ENCODE peak calls at places on chromosomes 11 and 22, in eight cellular contexts. One of them, this sample, is unnamed.

GRCh38 chr11:119258180-119258579 is 52.0 kb downstream of the CBL start:
- DNase-seq in NCI-H82: no peak
- DNase-seq in activated gamma-delta T cell treated with anti-CD3 and anti-CD28 coated beads, Interleukin-2, amount 50 U/mL, for 16 hours: no peak
- DNase-seq in activated CD4-positive, CD25-positive, alpha-beta regulatory T cell treated with anti-CD3 and anti-CD28 coated beads, Interleukin-2, amount 50 U/mL, for 72 hours: no peak
- DNase-seq in DND-41: no peak
- DNase-seq in heart left ventricle: no peak
- DNase-seq in MV-4-11: no peak
- DNase-seq in astrocyte of the spinal cord: no peak
- DNase-seq in this sample: no peak

GRCh38 chr11:1772270-1773130 is 8.8 kb upstream of the CTSD start:
- DNase-seq in NCI-H82: no peak
- DNase-seq in activated gamma-delta T cell treated with anti-CD3 and anti-CD28 coated beads, Interleukin-2, amount 50 U/mL, for 16 hours: peak
- DNase-seq in activated CD4-positive, CD25-positive, alpha-beta regulatory T cell treated with anti-CD3 and anti-CD28 coated beads, Interleukin-2, amount 50 U/mL, for 72 hours: peak
- DNase-seq in DND-41: peak
- DNase-seq in heart left ventricle: peak
- DNase-seq in MV-4-11: peak
- DNase-seq in astrocyte of the spinal cord: peak
- DNase-seq in this sample: peak

GRCh38 chr11:3939211-3939610 is 83.7 kb downstream of the STIM1 start:
- DNase-seq in NCI-H82: no peak
- DNase-seq in activated gamma-delta T cell treated with anti-CD3 and anti-CD28 coated beads, Interleukin-2, amount 50 U/mL, for 16 hours: no peak
- DNase-seq in activated CD4-positive, CD25-positive, alpha-beta regulatory T cell treated with anti-CD3 and anti-CD28 coated beads, Interleukin-2, amount 50 U/mL, for 72 hours: no peak
- DNase-seq in DND-41: no peak
- DNase-seq in heart left ventricle: no peak
- DNase-seq in MV-4-11: peak
- DNase-seq in astrocyte of the spinal cord: peak
- DNase-seq in this sample: peak

GRCh38 chr11:68214173-68215086 is 1.3 kb upstream of the KMT5B start:
- DNase-seq in NCI-H82: peak
- DNase-seq in activated gamma-delta T cell treated with anti-CD3 and anti-CD28 coated beads, Interleukin-2, amount 50 U/mL, for 16 hours: no peak
- DNase-seq in activated CD4-positive, CD25-positive, alpha-beta regulatory T cell treated with anti-CD3 and anti-CD28 coated beads, Interleukin-2, amount 50 U/mL, for 72 hours: peak
- DNase-seq in DND-41: no peak
- DNase-seq in heart left ventricle: peak
- DNase-seq in MV-4-11: no peak
- DNase-seq in astrocyte of the spinal cord: no peak
- DNase-seq in this sample: no peak

GRCh38 chr22:49827853-49828598 is at the start of gene BRD1:
- DNase-seq in NCI-H82: peak
- DNase-seq in activated gamma-delta T cell treated with anti-CD3 and anti-CD28 coated beads, Interleukin-2, amount 50 U/mL, for 16 hours: no peak
- DNase-seq in activated CD4-positive, CD25-positive, alpha-beta regulatory T cell treated with anti-CD3 and anti-CD28 coated beads, Interleukin-2, amount 50 U/mL, for 72 hours: peak
- DNase-seq in DND-41: peak
- DNase-seq in heart left ventricle: peak
- DNase-seq in MV-4-11: peak
- DNase-seq in astrocyte of the spinal cord: peak
- DNase-seq in this sample: peak

GRCh38 chr11:12587333-12587997 is 86.8 kb upstream of the TEAD1 start:
- DNase-seq in NCI-H82: peak
- DNase-seq in activated gamma-delta T cell treated with anti-CD3 and anti-CD28 coated beads, Interleukin-2, amount 50 U/mL, for 16 hours: no peak
- DNase-seq in activated CD4-positive, CD25-positive, alpha-beta regulatory T cell treated with anti-CD3 and anti-CD28 coated beads, Interleukin-2, amount 50 U/mL, for 72 hours: no peak
- DNase-seq in DND-41: no peak
- DNase-seq in heart left ventricle: no peak
- DNase-seq in MV-4-11: no peak
- DNase-seq in astrocyte of the spinal cord: peak
- DNase-seq in this sample: peak

GRCh38 chr11:19753451-19754041 is 40.9 kb downstream of the NAV2 start:
- DNase-seq in NCI-H82: no peak
- DNase-seq in activated gamma-delta T cell treated with anti-CD3 and anti-CD28 coated beads, Interleukin-2, amount 50 U/mL, for 16 hours: no peak
- DNase-seq in activated CD4-positive, CD25-positive, alpha-beta regulatory T cell treated with anti-CD3 and anti-CD28 coated beads, Interleukin-2, amount 50 U/mL, for 72 hours: no peak
- DNase-seq in DND-41: no peak
- DNase-seq in heart left ventricle: no peak
- DNase-seq in MV-4-11: no peak
- DNase-seq in astrocyte of the spinal cord: no peak
- DNase-seq in this sample: no peak

GRCh38 chr11:64870176-64870892 is 8.1 kb downstream of the EHD1 start:
- DNase-seq in NCI-H82: no peak
- DNase-seq in activated gamma-delta T cell treated with anti-CD3 and anti-CD28 coated beads, Interleukin-2, amount 50 U/mL, for 16 hours: no peak
- DNase-seq in activated CD4-positive, CD25-positive, alpha-beta regulatory T cell treated with anti-CD3 and anti-CD28 coated beads, Interleukin-2, amount 50 U/mL, for 72 hours: no peak
- DNase-seq in DND-41: no peak
- DNase-seq in heart left ventricle: peak
- DNase-seq in MV-4-11: peak
- DNase-seq in astrocyte of the spinal cord: peak
- DNase-seq in this sample: peak

GRCh38 chr11:30960387-30960992 is 374.3 kb upstream of the MPPED2 start:
- DNase-seq in NCI-H82: peak
- DNase-seq in activated gamma-delta T cell treated with anti-CD3 and anti-CD28 coated beads, Interleukin-2, amount 50 U/mL, for 16 hours: no peak
- DNase-seq in activated CD4-positive, CD25-positive, alpha-beta regulatory T cell treated with anti-CD3 and anti-CD28 coated beads, Interleukin-2, amount 50 U/mL, for 72 hours: no peak
- DNase-seq in DND-41: no peak
- DNase-seq in heart left ventricle: no peak
- DNase-seq in MV-4-11: peak
- DNase-seq in astrocyte of the spinal cord: peak
- DNase-seq in this sample: peak

GRCh38 chr11:8721740-8722139 is 39.1 kb downstream of the RPL27A start:
- DNase-seq in NCI-H82: no peak
- DNase-seq in activated gamma-delta T cell treated with anti-CD3 and anti-CD28 coated beads, Interleukin-2, amount 50 U/mL, for 16 hours: no peak
- DNase-seq in activated CD4-positive, CD25-positive, alpha-beta regulatory T cell treated with anti-CD3 and anti-CD28 coated beads, Interleukin-2, amount 50 U/mL, for 72 hours: no peak
- DNase-seq in DND-41: no peak
- DNase-seq in heart left ventricle: no peak
- DNase-seq in MV-4-11: no peak
- DNase-seq in astrocyte of the spinal cord: no peak
- DNase-seq in this sample: no peak

GRCh38 chr11:89321401-89321800 is 143.7 kb downstream of the TYR start:
- DNase-seq in NCI-H82: no peak
- DNase-seq in activated gamma-delta T cell treated with anti-CD3 and anti-CD28 coated beads, Interleukin-2, amount 50 U/mL, for 16 hours: no peak
- DNase-seq in activated CD4-positive, CD25-positive, alpha-beta regulatory T cell treated with anti-CD3 and anti-CD28 coated beads, Interleukin-2, amount 50 U/mL, for 72 hours: no peak
- DNase-seq in DND-41: no peak
- DNase-seq in heart left ventricle: no peak
- DNase-seq in MV-4-11: no peak
- DNase-seq in astrocyte of the spinal cord: no peak
- DNase-seq in this sample: no peak